ENCODE peak calls at places on chromosome 21, in five cellular contexts. Z is NCI-H226, C is AG08396, A is NCI-H1092, X is sigmoid colon. G is an unnamed sample.
A peak's percentile ranks its signal among the peaks of the same experiment; 100 is the strongest.

GRCh38 chr21:36909901-36910561 is 56.4 kb downstream of the HLCS start:
- DNase-seq in C (peak; percentile 78), Z (peak; percentile 95), X (no peak), A (no peak), G (no peak)

GRCh38 chr21:41895643-41896493 is 16.7 kb upstream of the PRDM15 start:
- DNase-seq in A (no peak), C (no peak), Z (no peak), X (peak; percentile 52), G (no peak)

GRCh38 chr21:34276711-34277425 is 86.9 kb upstream of the KCNE2 start:
- DNase-seq in C (no peak), Z (no peak), A (no peak), X (no peak), G (no peak)

GRCh38 chr21:15775981-15776380 is 46.2 kb downstream of the USP25 start:
- DNase-seq in A (no peak), Z (peak; percentile 65), C (peak; percentile 12), X (no peak), G (no peak)

GRCh38 chr21:33478182-33478581 is 1.6 kb downstream of the TMEM50B start:
- DNase-seq in X (no peak), C (no peak), A (no peak), Z (no peak), G (no peak)

GRCh38 chr21:42556476-42556875 is 42.8 kb downstream of the SLC37A1 start:
- DNase-seq in Z (no peak), X (peak; percentile 36), C (no peak), A (no peak), G (peak; percentile 15)

GRCh38 chr21:45577806-45578801 is 35.9 kb upstream of the SLC19A1 start:
- DNase-seq in Z (no peak), A (peak; percentile 33), C (no peak), X (peak; percentile 59), G (peak; percentile 74)

GRCh38 chr21:33308586-33309490 is 15.9 kb upstream of the IFNAR1 start:
- DNase-seq in C (no peak), X (no peak), A (peak; percentile 51), Z (no peak), G (no peak)

GRCh38 chr21:41836166-41837015 is 42.8 kb downstream of the PRDM15 start:
- DNase-seq in C (no peak), Z (no peak), A (no peak), X (no peak), G (peak; percentile 52)

GRCh38 chr21:44434568-44434925 is 20.8 kb upstream of the LRRC3 start:
- DNase-seq in X (peak; percentile 48), C (no peak), A (no peak), Z (no peak), G (no peak)

GRCh38 chr21:42142598-42142997 is 71.5 kb downstream of the UMODL1 start:
- DNase-seq in Z (no peak), X (no peak), C (no peak), A (no peak), G (no peak)

GRCh38 chr21:28235169-28235892 is 757.3 kb downstream of the LTN1 start:
- DNase-seq in X (peak; percentile 64), A (no peak), Z (no peak), C (no peak), G (no peak)

GRCh38 chr21:38258803-38259485 is 2.2 kb downstream of the KCNJ15 start:
- DNase-seq in A (no peak), C (peak; percentile 53), Z (peak; percentile 74), X (no peak), G (no peak)

GRCh38 chr21:37535130-37535529 is 168.6 kb downstream of the DYRK1A start:
- DNase-seq in C (no peak), Z (no peak), X (no peak), A (no peak), G (no peak)

GRCh38 chr21:21003701-21004100 is 5.5 kb downstream of the NCAM2 start:
- DNase-seq in C (no peak), X (no peak), Z (peak; percentile 17), A (peak; percentile 11), G (no peak)

GRCh38 chr21:43866233-43866632 is 1.2 kb downstream of the AGPAT3 start:
- DNase-seq in C (peak; percentile 79), A (no peak), X (peak; percentile 83), Z (no peak), G (no peak)

GRCh38 chr21:36068748-36069398 is 951 bp upstream of the CBR1 start:
- DNase-seq in A (no peak), Z (no peak), X (no peak), C (no peak), G (no peak)